ENCODE peak calls at places on chromosome 7, in eight cellular contexts. M is H7, I is transverse colon, P is HepG2, B is neural crest cell, X is HEK293T, L is myocyte, W is endodermal cell. K is an unnamed sample.

GRCh38 chr7:117072620-117073118 is 119.4 kb downstream of the ST7 start:
- DNase-seq in M (no peak), I (peak), P (no peak), B (no peak), X (no peak), L (peak), W (no peak), K (no peak)

GRCh38 chr7:30413864-30414263 is 64.7 kb downstream of the NOD1 start:
- DNase-seq in M (no peak), I (no peak), P (no peak), B (no peak), X (no peak), L (no peak), W (no peak), K (no peak)

GRCh38 chr7:127844707-127845331 is 186.4 kb downstream of the LRRC4 start:
- DNase-seq in M (no peak), I (peak), P (no peak), B (no peak), X (peak), L (peak), W (no peak), K (no peak)

GRCh38 chr7:29641651-29642050 is 78.0 kb downstream of the PRR15 start:
- DNase-seq in M (no peak), I (no peak), P (no peak), B (no peak), X (no peak), L (peak), W (no peak), K (no peak)

GRCh38 chr7:2613926-2614613 is 17.7 kb upstream of the TTYH3 start:
- DNase-seq in M (no peak), I (no peak), P (no peak), B (no peak), X (no peak), L (peak), W (no peak), K (no peak)

GRCh38 chr7:151793531-151793935 is 83.4 kb downstream of the PRKAG2 start:
- DNase-seq in M (no peak), I (no peak), P (no peak), B (no peak), X (no peak), L (peak), W (no peak), K (no peak)

GRCh38 chr7:73613954-73614735 is 10.2 kb downstream of the MLXIPL start:
- DNase-seq in M (no peak), I (peak), P (peak), B (no peak), X (no peak), L (no peak), W (no peak), K (no peak)

GRCh38 chr7:16668978-16669377 is 23.0 kb downstream of the BZW2 start:
- DNase-seq in M (no peak), I (no peak), P (no peak), B (no peak), X (no peak), L (peak), W (no peak), K (no peak)

GRCh38 chr7:34137176-34137575 is 231.8 kb downstream of the BMPER start:
- DNase-seq in M (no peak), I (no peak), P (no peak), B (no peak), X (no peak), L (peak), W (no peak), K (no peak)

GRCh38 chr7:131110294-131111080 is 217.2 kb upstream of the MKLN1 start:
- DNase-seq in M (peak), I (peak), P (no peak), B (no peak), X (no peak), L (peak), W (peak), K (no peak)

GRCh38 chr7:51060536-51060935 is 256.1 kb downstream of the COBL start:
- DNase-seq in M (no peak), I (no peak), P (no peak), B (no peak), X (no peak), L (no peak), W (no peak), K (no peak)

GRCh38 chr7:138889566-138889965 is 91.6 kb upstream of the ATP6V0A4 start:
- DNase-seq in M (no peak), I (no peak), P (peak), B (no peak), X (no peak), L (no peak), W (no peak), K (no peak)

GRCh38 chr7:82534687-82535086 is 91.1 kb upstream of the CACNA2D1 start:
- DNase-seq in M (no peak), I (no peak), P (no peak), B (no peak), X (no peak), L (peak), W (no peak), K (no peak)

GRCh38 chr7:134701272-134701671 is 54.6 kb downstream of the BPGM start:
- DNase-seq in M (peak), I (no peak), P (peak), B (no peak), X (peak), L (peak), W (no peak), K (no peak)

GRCh38 chr7:33982425-33982786 is 77.1 kb downstream of the BMPER start:
- DNase-seq in M (peak), I (no peak), P (no peak), B (no peak), X (peak), L (peak), W (no peak), K (no peak)

GRCh38 chr7:128362670-128363069 is 1.2 kb upstream of the PRRT4 start:
- DNase-seq in M (no peak), I (no peak), P (no peak), B (no peak), X (no peak), L (no peak), W (no peak), K (no peak)

GRCh38 chr7:147915781-147916180 is 674.8 kb upstream of the C7orf33 start:
- DNase-seq in M (peak), I (no peak), P (no peak), B (no peak), X (no peak), L (no peak), W (no peak), K (no peak)

GRCh38 chr7:144437370-144438191 is 34.1 kb upstream of the NOBOX start:
- DNase-seq in M (peak), I (peak), P (peak), B (peak), X (peak), L (peak), W (peak), K (no peak)

GRCh38 chr7:39642896-39643295 is 19.5 kb downstream of the RALA start:
- DNase-seq in M (no peak), I (no peak), P (no peak), B (no peak), X (no peak), L (no peak), W (no peak), K (no peak)

GRCh38 chr7:57165285-57165899 is 33.2 kb upstream of the ZNF479 start:
- DNase-seq in M (no peak), I (no peak), P (no peak), B (no peak), X (no peak), L (no peak), W (no peak), K (no peak)

GRCh38 chr7:45973725-45974532 is 52.9 kb upstream of the IGFBP3 start:
- DNase-seq in M (peak), I (no peak), P (peak), B (peak), X (no peak), L (peak), W (peak), K (no peak)

GRCh38 chr7:47253650-47254080 is 328.2 kb downstream of the TNS3 start:
- DNase-seq in M (no peak), I (peak), P (no peak), B (no peak), X (peak), L (peak), W (peak), K (no peak)

GRCh38 chr7:91408388-91409154 is 144.3 kb downstream of the FZD1 start:
- DNase-seq in M (no peak), I (no peak), P (no peak), B (no peak), X (no peak), L (no peak), W (no peak), K (no peak)

GRCh38 chr7:143046334-143046935 is 5.7 kb upstream of the OR6V1 start:
- DNase-seq in M (no peak), I (no peak), P (no peak), B (no peak), X (no peak), L (peak), W (no peak), K (no peak)

GRCh38 chr7:94182066-94182465 is 177.9 kb upstream of the BET1 start:
- DNase-seq in M (no peak), I (no peak), P (no peak), B (no peak), X (no peak), L (peak), W (no peak), K (no peak)

GRCh38 chr7:149714910-149715471 is 58.4 kb downstream of the ZNF467 start:
- DNase-seq in M (no peak), I (peak), P (no peak), B (no peak), X (no peak), L (peak), W (no peak), K (no peak)

GRCh38 chr7:122258971-122259370 is 45.6 kb downstream of the FEZF1 start:
- DNase-seq in M (no peak), I (no peak), P (no peak), B (no peak), X (no peak), L (no peak), W (no peak), K (no peak)

GRCh38 chr7:7923818-7924217 is 44.8 kb upstream of the GLCCI1 start:
- DNase-seq in M (no peak), I (no peak), P (no peak), B (no peak), X (no peak), L (no peak), W (no peak), K (no peak)

GRCh38 chr7:57375783-57376182 is 74.2 kb upstream of the ZNF716 start:
- DNase-seq in M (no peak), I (no peak), P (no peak), B (no peak), X (no peak), L (no peak), W (no peak), K (no peak)

GRCh38 chr7:46544396-46545008 is 623.4 kb upstream of the IGFBP3 start:
- DNase-seq in M (no peak), I (no peak), P (peak), B (no peak), X (no peak), L (peak), W (no peak), K (no peak)

GRCh38 chr7:1883031-1883761 is 213.1 kb downstream of the ELFN1 start:
- DNase-seq in M (no peak), I (no peak), P (no peak), B (no peak), X (no peak), L (peak), W (peak), K (no peak)

GRCh38 chr7:26856481-26856880 is 7.9 kb downstream of the SKAP2 start:
- DNase-seq in M (no peak), I (no peak), P (no peak), B (no peak), X (no peak), L (no peak), W (no peak), K (no peak)

GRCh38 chr7:39950473-39951155 is 558 bp downstream of the CDK13 start:
- DNase-seq in M (peak), I (peak), P (no peak), B (peak), X (peak), L (no peak), W (peak), K (no peak)

K was measured in stimulated activated CD8-positive, alpha-beta memory T cell treated with anti-CD3 and anti-CD28 coated beads, Interleukin-15, amount 100 ng/mL, for 4 hours.